ENCODE peak calls at places on chromosomes 2 and 18, in nine cellular contexts. M is endothelial cell of umbilical vein, Y is B cell, S is IMR-90, P is Panc1, G is WTC11, H is GM06990, F is GM23338, Z is uterus. T is an unnamed sample.

GRCh38 chr2:217573565-217573964 is 429.2 kb downstream of the TNS1 start:
- DNase-seq in M (no peak), Y (no peak), P (no peak), G (no peak), F (no peak), S (peak), H (no peak), Z (no peak), T (no peak)

GRCh38 chr18:13268746-13269285 is 50.3 kb downstream of the LDLRAD4 start:
- DNase-seq in Z (no peak), F (no peak), H (no peak), M (no peak), S (no peak), P (no peak), Y (no peak), G (no peak), T (no peak)

GRCh38 chr2:174336403-174337336 is 1.9 kb downstream of the SP9 start:
- DNase-seq in M (peak), Y (peak), F (peak), S (no peak), P (no peak), Z (no peak), H (peak), G (peak), T (no peak)

GRCh38 chr2:46793423-46794416 is 121.9 kb downstream of the MCFD2 start:
- DNase-seq in S (no peak), F (no peak), G (no peak), H (no peak), Z (no peak), Y (no peak), M (no peak), P (no peak), T (no peak)

GRCh38 chr2:45103351-45104145 is 94.3 kb upstream of the SIX2 start:
- DNase-seq in Z (no peak), G (no peak), P (no peak), S (no peak), M (no peak), F (no peak), Y (no peak), H (no peak), T (no peak)

GRCh38 chr2:240165034-240165433 is 24.6 kb upstream of the OTOS start:
- DNase-seq in Z (no peak), P (no peak), S (no peak), M (no peak), Y (no peak), G (no peak), F (no peak), H (no peak), T (no peak)

GRCh38 chr2:86783615-86784339 is 6.9 kb downstream of the CD8A start:
- DNase-seq in P (no peak), M (no peak), Y (peak), Z (no peak), S (no peak), G (no peak), H (peak), F (no peak), T (no peak)

GRCh38 chr2:50546790-50547189 is 485.1 kb downstream of the NRXN1 start:
- DNase-seq in P (no peak), Z (no peak), F (no peak), Y (no peak), S (peak), M (no peak), H (no peak), G (no peak), T (no peak)

GRCh38 chr2:317501-318424 is 29.9 kb upstream of the ALKAL2 start:
- DNase-seq in S (peak), M (no peak), H (no peak), Y (no peak), G (no peak), Z (no peak), F (peak), P (no peak), T (no peak)

GRCh38 chr18:987325-988186 is 82.9 kb downstream of the ADCYAP1 start:
- DNase-seq in P (no peak), H (no peak), G (no peak), Y (no peak), Z (no peak), F (no peak), M (peak), S (no peak), T (no peak)

GRCh38 chr2:18178736-18179349 is 300.4 kb downstream of the KCNS3 start:
- DNase-seq in S (peak), Y (peak), G (peak), H (no peak), M (peak), F (peak), P (peak), Z (no peak), T (no peak)

GRCh38 chr2:162197095-162197825 is 45.2 kb upstream of the GCG start:
- DNase-seq in Z (no peak), S (peak), G (no peak), F (no peak), H (no peak), Y (no peak), P (no peak), M (no peak), T (no peak)

GRCh38 chr2:215920244-215921100 is 92.9 kb downstream of the MREG start:
- DNase-seq in P (peak), H (no peak), Z (peak), G (peak), F (peak), Y (peak), M (peak), S (peak), T (peak)

GRCh38 chr2:120945832-120946231 is 210.2 kb downstream of the GLI2 start:
- DNase-seq in Z (no peak), P (no peak), Y (no peak), F (no peak), G (no peak), M (no peak), H (no peak), S (no peak), T (no peak)

GRCh38 chr2:88350641-88351601 is 101.6 kb downstream of the FOXI3 start:
- DNase-seq in Z (no peak), G (peak), H (peak), F (peak), S (peak), Y (peak), P (peak), M (peak), T (peak)

GRCh38 chr2:241659150-241659739 is 21.8 kb downstream of the ATG4B start:
- DNase-seq in Z (peak), H (no peak), F (peak), M (peak), P (peak), Y (peak), S (peak), G (peak), T (no peak)

GRCh38 chr2:140472676-140473075 is 1658.1 kb downstream of the LRP1B start:
- DNase-seq in Y (no peak), H (no peak), F (no peak), Z (no peak), P (no peak), M (no peak), S (no peak), G (no peak), T (no peak)

GRCh38 chr2:54429811-54430600 is 26.1 kb upstream of the SPTBN1 start:
- DNase-seq in Y (no peak), Z (no peak), S (no peak), G (no peak), P (no peak), F (peak), H (no peak), M (peak), T (no peak)

GRCh38 chr2:71067567-71068217 is 756 bp upstream of the NAGK start:
- DNase-seq in P (no peak), Z (no peak), G (peak), F (peak), S (no peak), M (no peak), Y (peak), H (no peak), T (no peak)

GRCh38 chr2:224039080-224039769 is at the start of gene SERPINE2:
- DNase-seq in G (peak), Y (peak), P (no peak), F (peak), M (peak), H (peak), S (peak), Z (peak), T (peak)

GRCh38 chr2:29130295-29130694 is 15.1 kb downstream of the CLIP4 start:
- DNase-seq in G (no peak), M (peak), Y (no peak), F (peak), H (peak), S (peak), Z (no peak), P (no peak), T (no peak)

GRCh38 chr18:55833543-55833942 is 245.6 kb upstream of the TCF4 start:
- DNase-seq in P (peak), G (no peak), Z (no peak), M (no peak), H (no peak), F (no peak), S (peak), Y (no peak), T (no peak)

GRCh38 chr18:60060026-60060425 is 160.2 kb downstream of the PMAIP1 start:
- DNase-seq in G (no peak), M (no peak), Z (no peak), Y (no peak), H (no peak), P (no peak), S (no peak), F (no peak), T (no peak)

GRCh38 chr2:241067501-241068135 is 34.5 kb downstream of the MTERF4 start:
- DNase-seq in G (no peak), M (no peak), F (no peak), Z (no peak), H (no peak), S (no peak), Y (no peak), P (no peak), T (peak)

GRCh38 chr2:112723556-112723940 is 2.7 kb downstream of the NT5DC4 start:
- DNase-seq in H (no peak), Z (no peak), M (no peak), F (no peak), Y (no peak), P (no peak), G (no peak), S (no peak), T (no peak)

GRCh38 chr2:112723995-112724394 is 3.2 kb downstream of the NT5DC4 start:
- DNase-seq in H (no peak), M (no peak), S (no peak), G (no peak), Z (no peak), Y (no peak), P (no peak), F (no peak), T (no peak)

GRCh38 chr2:112725545-112726457 is 5.0 kb downstream of the NT5DC4 start:
- DNase-seq in P (no peak), G (no peak), Z (no peak), F (peak), S (no peak), M (no peak), Y (no peak), H (peak), T (no peak)

GRCh38 chr2:112726487-112727190 is 5.8 kb downstream of the NT5DC4 start:
- DNase-seq in S (peak), F (peak), Z (peak), P (peak), H (peak), Y (peak), G (peak), M (peak), T (peak)

GRCh38 chr2:112724611-112725525 is 4.0 kb downstream of the NT5DC4 start:
- DNase-seq in Y (no peak), P (no peak), M (no peak), Z (no peak), S (no peak), H (peak), G (no peak), F (peak), T (no peak)
- TF ChIP-seq CTCF in Y (no peak), P (peak), M (peak), Z (no peak), S (peak), H (peak), G (no peak), F (peak), T (no peak)

DNA sequence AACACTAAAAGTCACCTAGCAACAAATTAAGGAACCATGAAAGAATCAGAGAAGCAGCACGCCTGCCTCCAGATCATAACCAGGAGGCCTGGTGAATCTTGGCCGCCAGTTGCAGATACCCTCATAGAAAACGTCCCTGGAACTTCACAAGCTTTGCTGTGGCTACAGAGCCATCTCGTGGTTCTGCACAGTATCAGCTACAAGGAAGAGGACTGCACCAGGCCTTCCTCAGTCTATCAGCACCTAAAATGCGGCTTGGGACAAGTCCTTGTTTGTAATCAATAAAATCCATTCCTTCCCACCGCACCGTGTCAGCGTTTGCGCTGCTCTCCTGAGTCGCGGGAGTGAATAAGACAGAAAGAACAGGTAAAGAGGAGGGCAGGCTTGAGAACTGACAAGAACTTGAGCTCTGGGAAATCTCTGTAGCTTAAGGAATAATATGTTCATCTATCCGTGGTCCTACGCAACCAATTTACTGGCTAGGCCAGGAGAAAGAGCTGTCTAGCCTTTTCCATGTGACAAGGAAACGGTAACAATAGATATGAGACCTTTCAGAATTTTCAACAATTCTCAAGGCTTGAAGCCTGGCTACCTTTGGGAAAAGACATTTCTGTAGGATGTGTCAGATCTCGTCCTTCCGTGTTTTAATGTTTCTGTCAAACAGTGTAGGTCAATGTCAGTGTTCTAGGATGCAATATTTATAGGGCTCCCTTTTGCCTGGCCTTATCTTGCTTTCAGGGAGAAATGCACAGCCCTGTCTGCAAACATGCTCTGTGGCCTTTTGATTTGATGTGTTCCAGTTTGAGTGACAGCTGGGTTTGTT is 128.5 kb upstream of the RAB12 start:
- DNase-seq in H (no peak), F (peak), M (peak), G (peak), S (peak), Y (no peak), Z (peak), P (peak), T (no peak)
- TF ChIP-seq CTCF in H (peak), F (peak), M (peak), G (no peak), S (peak), Y (no peak), Z (no peak), P (peak), T (peak)

DNA sequence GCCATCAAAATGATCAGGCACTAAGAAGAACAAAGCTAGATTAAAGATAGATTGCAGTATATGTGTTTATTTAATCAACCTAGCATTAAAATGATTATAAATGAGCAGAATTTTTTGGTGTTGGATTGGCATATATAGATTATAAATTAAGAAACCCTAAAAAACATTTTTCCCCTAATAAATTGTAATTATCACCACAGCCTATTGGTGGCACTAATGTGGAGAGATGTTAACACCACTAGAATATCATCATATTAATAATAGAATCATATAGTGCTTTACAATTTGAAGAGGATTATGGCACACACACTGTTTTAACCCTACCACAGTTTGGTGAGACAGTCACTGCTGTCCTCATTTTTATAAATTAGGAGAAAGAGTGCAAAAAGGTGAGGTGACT is 112.4 kb upstream of the RND3 start:
- DNase-seq in G (no peak), Z (no peak), F (no peak), Y (no peak), H (no peak), P (no peak), M (peak), S (no peak), T (no peak)
- TF ChIP-seq CTCF in G (no peak), Z (no peak), F (no peak), Y (no peak), H (peak), P (peak), M (no peak), S (no peak), T (peak)

GRCh38 chr2:101038455-101039255 is 36.6 kb downstream of the RPL31 start:
- DNase-seq in Z (no peak), Y (peak), G (peak), F (peak), P (no peak), H (no peak), S (no peak), M (peak), T (no peak)
- TF ChIP-seq CTCF in Z (no peak), Y (no peak), G (peak), F (peak), P (no peak), H (peak), S (peak), M (peak), T (peak)

GRCh38 chr2:10911291-10912075 is at the start of gene KCNF1:
- DNase-seq in H (no peak), M (peak), P (no peak), Z (no peak), G (peak), S (peak), Y (no peak), F (peak), T (no peak)
- TF ChIP-seq CTCF in H (no peak), M (peak), P (peak), Z (no peak), G (no peak), S (peak), Y (no peak), F (peak), T (peak)

GRCh38 chr18:75730249-75730648 is 302.7 kb upstream of the SMIM21 start:
- DNase-seq in G (no peak), Z (no peak), H (no peak), P (no peak), F (no peak), S (no peak), Y (no peak), M (no peak), T (no peak)

GRCh38 chr18:75728621-75729020 is 301.1 kb upstream of the SMIM21 start:
- DNase-seq in G (no peak), S (no peak), Z (no peak), P (no peak), M (no peak), F (no peak), H (no peak), Y (no peak), T (no peak)

GRCh38 chr18:75727479-75727878 is 300.0 kb upstream of the SMIM21 start:
- DNase-seq in S (peak), P (peak), H (no peak), Z (no peak), G (peak), F (peak), M (no peak), Y (peak), T (no peak)
- TF ChIP-seq CTCF in S (peak), P (peak), H (peak), Z (no peak), G (peak), F (peak), M (no peak), Y (no peak), T (peak)

DNA sequence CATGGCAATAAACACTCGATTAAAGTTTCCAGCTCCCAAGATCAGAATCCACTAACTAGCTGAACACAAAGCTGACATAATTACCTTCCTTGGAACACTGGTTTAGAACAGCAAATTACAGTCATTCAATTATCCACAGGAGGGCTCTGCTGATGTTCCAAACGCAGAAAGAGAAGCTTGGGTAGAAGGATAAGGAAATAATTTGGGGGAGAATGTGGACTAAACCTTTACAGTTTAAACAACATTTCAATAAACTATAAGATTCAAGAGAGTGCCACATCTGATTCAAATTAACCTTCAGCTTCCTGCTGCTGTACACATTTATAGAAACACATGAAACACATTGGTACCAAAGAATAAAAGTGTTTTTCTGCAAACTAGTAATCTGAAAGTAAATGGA is 67.8 kb upstream of the ARL4C start:
- DNase-seq in M (peak), Y (no peak), P (no peak), F (no peak), H (no peak), G (no peak), S (peak), Z (no peak), T (no peak)
- TF ChIP-seq CTCF in M (no peak), Y (no peak), P (no peak), F (peak), H (no peak), G (no peak), S (peak), Z (no peak), T (peak)

DNA sequence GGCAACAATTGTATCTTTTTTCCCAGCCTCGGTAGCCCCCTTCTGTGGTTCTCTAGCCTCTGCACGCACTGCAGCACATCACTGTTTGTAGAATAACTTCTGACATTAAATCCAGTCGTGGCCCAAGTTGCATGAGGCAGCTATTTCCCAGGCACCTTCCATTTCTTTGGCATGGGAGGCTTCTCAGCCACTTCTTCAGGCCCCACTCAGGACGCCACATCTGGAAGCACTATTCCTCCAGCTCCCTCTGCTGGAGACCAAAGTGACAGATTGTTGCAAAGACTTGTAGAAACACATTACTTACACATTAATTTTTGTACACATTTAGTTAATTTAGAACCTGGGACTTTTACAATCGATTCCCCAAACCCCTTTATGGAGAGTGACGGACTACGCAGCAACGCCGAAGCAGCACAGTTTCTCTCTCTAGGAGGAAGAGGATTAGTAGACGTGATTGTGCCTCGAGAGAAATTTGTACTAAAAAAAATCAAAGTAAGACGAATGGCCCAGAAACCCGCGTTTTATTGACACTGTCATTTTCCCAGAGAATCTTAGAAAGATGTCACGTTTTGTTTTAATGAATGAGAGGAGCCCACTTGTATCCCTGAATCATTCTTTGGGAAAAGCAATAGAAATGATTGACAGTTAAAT is 57.8 kb upstream of the RGPD5 start:
- DNase-seq in Z (peak), S (peak), H (no peak), F (peak), P (no peak), M (peak), Y (no peak), G (peak), T (no peak)
- TF ChIP-seq CTCF in Z (peak), S (peak), H (peak), F (peak), P (peak), M (peak), Y (no peak), G (peak), T (peak)

T was measured in type B pancreatic cell.